ENCODE peak calls at places on chromosome 15, in four cellular contexts. Y is cardiac septum; S is H54; C is activated effector memory CD4-positive, alpha-beta T cell treated with Interleukin-2 at 50 U/mL for 16 hours. U is an unnamed sample.

GRCh38 chr15:85379403-85380131 is 836 bp upstream of the AKAP13 start:
- DNase-seq in S (no peak), C (peak; percentile 48), Y (no peak), U (no peak)

GRCh38 chr15:93308026-93308670 is 219.1 kb upstream of the RGMA start:
- DNase-seq in Y (no peak), C (no peak), S (no peak), U (peak; percentile 19)

GRCh38 chr15:51536965-51537574 is 85.5 kb downstream of the DMXL2 start:
- DNase-seq in S (no peak), C (no peak), Y (no peak), U (no peak)

GRCh38 chr15:75043509-75044257 is 20.3 kb downstream of the PPCDC start:
- DNase-seq in C (no peak), S (peak; percentile 32), Y (peak; percentile 98), U (no peak)

GRCh38 chr15:30791776-30792175 is 111.9 kb upstream of the FAN1 start:
- DNase-seq in S (no peak), Y (no peak), C (no peak), U (no peak)

GRCh38 chr15:68223171-68223570 is 6.4 kb downstream of the CLN6 start:
- DNase-seq in Y (no peak), C (no peak), S (no peak), U (no peak)

GRCh38 chr15:37877851-37878577 is 56.4 kb upstream of the TMCO5A start:
- DNase-seq in S (no peak), Y (no peak), C (no peak), U (no peak)

GRCh38 chr15:81270781-81271491 is 53.0 kb downstream of the STARD5 start:
- DNase-seq in S (no peak), C (no peak), Y (no peak), U (no peak)

GRCh38 chr15:68631621-68632051 is 52.8 kb downstream of the CORO2B start:
- DNase-seq in S (no peak), Y (no peak), C (no peak), U (no peak)

GRCh38 chr15:67107014-67107812 is 41.8 kb downstream of the SMAD3 start:
- DNase-seq in Y (no peak), C (no peak), S (peak; percentile 65), U (no peak)

GRCh38 chr15:77387355-77388105 is 32.4 kb downstream of the PEAK1 start:
- DNase-seq in C (no peak), Y (no peak), S (no peak), U (no peak)

GRCh38 chr15:92123848-92124631 is 269.6 kb upstream of the ST8SIA2 start:
- DNase-seq in C (no peak), Y (no peak), S (no peak), U (no peak)

GRCh38 chr15:62068071-62068786 is 1.5 kb downstream of the C2CD4A start:
- DNase-seq in Y (peak; percentile 82), S (peak; percentile 22), C (peak; percentile 6), U (no peak)

GRCh38 chr15:44495562-44495961 is 41.4 kb upstream of the EIF3J start:
- DNase-seq in C (no peak), S (no peak), Y (no peak), U (no peak)

GRCh38 chr15:74170083-74170844 is 3.2 kb upstream of the ISLR start:
- DNase-seq in S (no peak), Y (no peak), C (no peak), U (no peak)

GRCh38 chr15:32743411-32744145 is 25.8 kb downstream of the GREM1 start:
- DNase-seq in Y (no peak), C (no peak), S (no peak), U (no peak)

GRCh38 chr15:81101894-81102815 is 31.9 kb upstream of the CFAP161 start:
- DNase-seq in Y (no peak), S (no peak), C (no peak), U (no peak)

GRCh38 chr15:51649659-51650521 is 27.3 kb upstream of the DMXL2 start:
- DNase-seq in C (no peak), S (peak; percentile 7), Y (no peak), U (peak; percentile 75)

GRCh38 chr15:93420050-93420452 is 331.0 kb upstream of the RGMA start:
- DNase-seq in Y (peak; percentile 33), S (no peak), C (no peak), U (no peak)

GRCh38 chr15:74621936-74622335 is 6.3 kb downstream of the CLK3 start:
- DNase-seq in S (no peak), C (no peak), Y (no peak), U (no peak)

GRCh38 chr15:82571722-82572222 is 31.5 kb upstream of the RPS17 start:
- DNase-seq in S (peak; percentile 55), Y (no peak), C (no peak), U (no peak)

GRCh38 chr15:52765779-52766178 is 24.4 kb downstream of the ONECUT1 start:
- DNase-seq in C (no peak), S (no peak), Y (no peak), U (no peak)

GRCh38 chr15:47300596-47300995 is 416.7 kb upstream of the SEMA6D start:
- DNase-seq in Y (no peak), C (no peak), S (no peak), U (no peak)

GRCh38 chr15:58146734-58147133 is 8.6 kb downstream of the AQP9 start:
- DNase-seq in S (peak; percentile 5), Y (no peak), C (no peak), U (no peak)

GRCh38 chr15:57861805-57862586 is 155.5 kb downstream of the POLR2M start:
- DNase-seq in S (peak; percentile 1), Y (no peak), C (no peak), U (no peak)

GRCh38 chr15:76341366-76342045 is 4.9 kb downstream of the ISL2 start:
- DNase-seq in Y (no peak), C (no peak), S (no peak), U (no peak)

GRCh38 chr15:75149911-75150709 is 51.6 kb upstream of the C15orf39 start:
- DNase-seq in Y (no peak), S (no peak), C (no peak), U (no peak)

GRCh38 chr15:31098491-31098917 is 3.0 kb downstream of the TRPM1 start:
- DNase-seq in C (no peak), Y (no peak), S (no peak), U (no peak)

GRCh38 chr15:74235962-74236361 is at the start of gene CCDC33:
- DNase-seq in S (no peak), Y (no peak), C (no peak), U (peak; percentile 57)

GRCh38 chr15:59339252-59339672 is 33.4 kb downstream of the MYO1E start:
- DNase-seq in Y (no peak), C (no peak), S (no peak), U (no peak)

GRCh38 chr15:84915011-84915958 is 30.8 kb downstream of the SLC28A1 start:
- DNase-seq in C (no peak), S (peak; percentile 73), Y (peak; percentile 94), U (no peak)

U was measured in NCI-H748 treated with DMSO at 0.1 percent for 48 hours.